ENCODE peak calls at places on chromosomes 5 and 9, in five cellular contexts. One of them, this sample, is unnamed.

GRCh38 chr5:132378580-132378979 is 9.1 kb downstream of the SLC22A5 start:
- DNase-seq in HCT116: no peak
- DNase-seq in ovary: no peak
- DNase-seq in sigmoid colon: no peak
- DNase-seq in breast epithelium: no peak
- DNase-seq in this sample: no peak

GRCh38 chr9:112751059-112751795 is 667 bp downstream of the SNX30 start:
- DNase-seq in ovary: peak; percentile 36
- DNase-seq in HCT116: no peak
- DNase-seq in breast epithelium: peak; percentile 61
- DNase-seq in sigmoid colon: peak; percentile 72
- DNase-seq in this sample: peak; percentile 40

GRCh38 chr5:115194671-115195070 is 25.0 kb upstream of the TRIM36 start:
- DNase-seq in sigmoid colon: no peak
- DNase-seq in HCT116: no peak
- DNase-seq in breast epithelium: no peak
- DNase-seq in ovary: no peak
- DNase-seq in this sample: no peak

GRCh38 chr5:62298118-62298517 is 7.9 kb upstream of the KIF2A start:
- DNase-seq in sigmoid colon: no peak
- DNase-seq in HCT116: no peak
- DNase-seq in breast epithelium: no peak
- DNase-seq in ovary: no peak
- DNase-seq in this sample: no peak

GRCh38 chr5:75042511-75042910 is 9.8 kb downstream of the GCNT4 start:
- DNase-seq in HCT116: no peak
- DNase-seq in breast epithelium: no peak
- DNase-seq in ovary: no peak
- DNase-seq in sigmoid colon: no peak
- DNase-seq in this sample: no peak

GRCh38 chr9:124551472-124552339 is 44.5 kb upstream of the NR5A1 start:
- DNase-seq in ovary: no peak
- DNase-seq in HCT116: peak; percentile 46
- DNase-seq in sigmoid colon: no peak
- DNase-seq in breast epithelium: no peak
- DNase-seq in this sample: no peak

GRCh38 chr9:127064335-127064734 is 58.1 kb downstream of the ANGPTL2 start:
- DNase-seq in breast epithelium: no peak
- DNase-seq in ovary: no peak
- DNase-seq in sigmoid colon: no peak
- DNase-seq in HCT116: no peak
- DNase-seq in this sample: no peak

GRCh38 chr9:3434594-3434993 is 91.2 kb downstream of the RFX3 start:
- DNase-seq in HCT116: no peak
- DNase-seq in sigmoid colon: no peak
- DNase-seq in ovary: no peak
- DNase-seq in breast epithelium: no peak
- DNase-seq in this sample: no peak

GRCh38 chr5:45741110-45741509 is 44.9 kb upstream of the HCN1 start:
- DNase-seq in HCT116: no peak
- DNase-seq in sigmoid colon: no peak
- DNase-seq in breast epithelium: no peak
- DNase-seq in ovary: no peak
- DNase-seq in this sample: no peak

GRCh38 chr9:89428901-89429890 is 68.7 kb downstream of the SEMA4D start:
- DNase-seq in sigmoid colon: no peak
- DNase-seq in HCT116: no peak
- DNase-seq in breast epithelium: no peak
- DNase-seq in ovary: no peak
- DNase-seq in this sample: no peak

GRCh38 chr9:4022435-4023067 is 277.3 kb downstream of the GLIS3 start:
- DNase-seq in breast epithelium: no peak
- DNase-seq in ovary: no peak
- DNase-seq in sigmoid colon: no peak
- DNase-seq in HCT116: no peak
- DNase-seq in this sample: no peak

DNA sequence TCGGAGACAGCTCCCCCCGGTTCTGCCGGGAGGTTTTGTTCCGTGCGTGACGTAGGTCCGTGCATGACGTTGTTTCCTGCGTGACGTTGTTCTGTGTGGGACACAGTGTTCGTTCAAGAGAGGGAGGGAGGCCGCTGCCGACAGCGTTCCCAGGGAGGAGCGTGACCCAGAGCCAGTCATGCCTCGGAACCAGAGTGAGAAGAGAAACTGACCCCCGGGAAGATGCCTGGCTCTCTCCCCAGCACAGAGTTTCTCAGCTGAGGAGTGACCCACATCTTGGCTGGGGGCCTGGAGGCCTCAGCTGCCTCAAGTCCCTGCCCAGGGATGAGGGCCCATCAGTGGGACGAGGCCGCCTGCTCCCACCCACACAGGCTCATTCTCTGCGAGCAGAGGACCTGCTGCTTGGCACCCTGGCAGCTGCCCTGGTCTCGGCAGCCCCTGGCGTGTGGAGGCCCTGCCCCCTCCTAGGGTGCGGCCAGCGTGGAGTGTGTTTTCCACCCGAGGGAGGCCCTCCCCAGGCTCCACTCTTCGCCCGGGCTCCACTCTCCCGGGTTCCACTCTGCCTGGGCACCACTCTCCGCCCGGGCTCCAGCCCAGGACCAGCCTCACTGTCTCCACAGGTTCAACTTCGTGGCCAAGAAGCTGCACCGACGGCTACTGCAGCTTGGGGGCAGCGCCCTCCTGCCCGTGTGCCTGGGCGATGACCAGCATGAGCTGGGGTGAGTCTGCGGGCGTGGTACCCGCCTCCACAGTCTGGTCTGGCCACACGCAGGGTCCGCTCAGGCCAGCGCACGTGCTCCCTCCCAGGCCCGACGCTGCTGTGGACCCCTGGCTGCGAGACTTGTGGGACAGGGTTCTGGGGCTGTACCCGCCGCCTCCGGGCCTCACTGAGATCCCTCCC is 7.9 kb downstream of the NDOR1 start:
- DNase-seq in breast epithelium: no peak
- DNase-seq in sigmoid colon: no peak
- DNase-seq in ovary: no peak
- DNase-seq in HCT116: no peak
- DNase-seq in this sample: no peak
- TF ChIP-seq CTCF in breast epithelium: no peak
- TF ChIP-seq CTCF in sigmoid colon: no peak
- TF ChIP-seq CTCF in ovary: no peak
- TF ChIP-seq CTCF in HCT116: peak; percentile 63
- TF ChIP-seq CTCF in this sample: no peak

GRCh38 chr5:178519155-178519554 is 71.0 kb downstream of the COL23A1 start:
- DNase-seq in ovary: no peak
- DNase-seq in HCT116: no peak
- DNase-seq in sigmoid colon: peak; percentile 38
- DNase-seq in breast epithelium: no peak
- DNase-seq in this sample: no peak

GRCh38 chr5:178516836-178517235 is 73.4 kb downstream of the COL23A1 start:
- DNase-seq in HCT116: no peak
- DNase-seq in ovary: no peak
- DNase-seq in breast epithelium: no peak
- DNase-seq in sigmoid colon: peak; percentile 35
- DNase-seq in this sample: no peak

GRCh38 chr5:178515019-178515418 is 75.2 kb downstream of the COL23A1 start:
- DNase-seq in breast epithelium: no peak
- DNase-seq in HCT116: no peak
- DNase-seq in ovary: no peak
- DNase-seq in sigmoid colon: no peak
- DNase-seq in this sample: no peak

GRCh38 chr5:178519804-178520203 is 70.4 kb downstream of the COL23A1 start:
- DNase-seq in sigmoid colon: no peak
- DNase-seq in ovary: no peak
- DNase-seq in breast epithelium: no peak
- DNase-seq in HCT116: no peak
- DNase-seq in this sample: no peak

GRCh38 chr5:178515776-178516561 is 74.2 kb downstream of the COL23A1 start:
- DNase-seq in HCT116: no peak
- DNase-seq in sigmoid colon: peak; percentile 39
- DNase-seq in ovary: no peak
- DNase-seq in breast epithelium: no peak
- DNase-seq in this sample: no peak
- H3K4me1 ChIP-seq in HCT116: no peaks in the 10 kb centered on the region
- H3K4me1 ChIP-seq in sigmoid colon: no peaks in the 10 kb centered on the region
- H3K4me1 ChIP-seq in ovary: no peaks in the 10 kb centered on the region
- H3K4me1 ChIP-seq in breast epithelium: no peaks in the 10 kb centered on the region
- H3K4me1 ChIP-seq in this sample: no peaks in the 10 kb centered on the region

GRCh38 chr5:148827723-148828122 is 1.3 kb downstream of the ADRB2 start:
- DNase-seq in ovary: no peak
- DNase-seq in breast epithelium: no peak
- DNase-seq in sigmoid colon: no peak
- DNase-seq in HCT116: no peak
- DNase-seq in this sample: no peak

GRCh38 chr5:148829248-148829594 is 2.8 kb downstream of the ADRB2 start:
- DNase-seq in sigmoid colon: no peak
- DNase-seq in HCT116: no peak
- DNase-seq in breast epithelium: no peak
- DNase-seq in ovary: no peak
- DNase-seq in this sample: no peak

GRCh38 chr5:148828461-148829247 is 2.2 kb downstream of the ADRB2 start:
- DNase-seq in sigmoid colon: no peak
- DNase-seq in ovary: no peak
- DNase-seq in HCT116: no peak
- DNase-seq in breast epithelium: no peak
- DNase-seq in this sample: no peak

GRCh38 chr5:148829734-148830133 is 3.3 kb downstream of the ADRB2 start:
- DNase-seq in breast epithelium: no peak
- DNase-seq in HCT116: no peak
- DNase-seq in sigmoid colon: no peak
- DNase-seq in ovary: no peak
- DNase-seq in this sample: no peak

DNA sequence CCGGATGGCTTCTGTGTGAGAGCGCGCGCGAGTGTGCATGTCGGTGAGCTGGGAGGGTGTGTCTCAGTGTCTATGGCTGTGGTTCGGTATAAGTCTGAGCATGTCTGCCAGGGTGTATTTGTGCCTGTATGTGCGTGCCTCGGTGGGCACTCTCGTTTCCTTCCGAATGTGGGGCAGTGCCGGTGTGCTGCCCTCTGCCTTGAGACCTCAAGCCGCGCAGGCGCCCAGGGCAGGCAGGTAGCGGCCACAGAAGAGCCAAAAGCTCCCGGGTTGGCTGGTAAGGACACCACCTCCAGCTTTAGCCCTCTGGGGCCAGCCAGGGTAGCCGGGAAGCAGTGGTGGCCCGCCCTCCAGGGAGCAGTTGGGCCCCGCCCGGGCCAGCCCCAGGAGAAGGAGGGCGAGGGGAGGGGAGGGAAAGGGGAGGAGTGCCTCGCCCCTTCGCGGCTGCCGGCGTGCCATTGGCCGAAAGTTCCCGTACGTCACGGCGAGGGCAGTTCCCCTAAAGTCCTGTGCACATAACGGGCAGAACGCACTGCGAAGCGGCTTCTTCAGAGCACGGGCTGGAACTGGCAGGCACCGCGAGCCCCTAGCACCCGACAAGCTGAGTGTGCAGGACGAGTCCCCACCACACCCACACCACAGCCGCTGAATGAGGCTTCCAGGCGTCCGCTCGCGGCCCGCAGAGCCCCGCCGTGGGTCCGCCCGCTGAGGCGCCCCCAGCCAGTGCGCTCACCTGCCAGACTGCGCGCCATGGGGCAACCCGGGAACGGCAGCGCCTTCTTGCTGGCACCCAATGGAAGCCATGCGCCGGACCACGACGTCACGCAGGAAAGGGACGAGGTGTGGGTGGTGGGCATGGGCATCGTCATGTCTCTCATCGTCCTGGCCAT is at the start of gene ADRB2:
- DNase-seq in breast epithelium: peak; percentile 94
- DNase-seq in ovary: peak; percentile 58
- DNase-seq in sigmoid colon: peak; percentile 97
- DNase-seq in HCT116: peak; percentile 74
- DNase-seq in this sample: peak; percentile 82
- TF ChIP-seq POLR2A in breast epithelium: peak; percentile 20
- TF ChIP-seq POLR2A in ovary: no peak
- TF ChIP-seq POLR2A in sigmoid colon: peak; percentile 50
- TF ChIP-seq POLR2A in HCT116: no peak
- TF ChIP-seq POLR2A in this sample: peak; percentile 79

DNA sequence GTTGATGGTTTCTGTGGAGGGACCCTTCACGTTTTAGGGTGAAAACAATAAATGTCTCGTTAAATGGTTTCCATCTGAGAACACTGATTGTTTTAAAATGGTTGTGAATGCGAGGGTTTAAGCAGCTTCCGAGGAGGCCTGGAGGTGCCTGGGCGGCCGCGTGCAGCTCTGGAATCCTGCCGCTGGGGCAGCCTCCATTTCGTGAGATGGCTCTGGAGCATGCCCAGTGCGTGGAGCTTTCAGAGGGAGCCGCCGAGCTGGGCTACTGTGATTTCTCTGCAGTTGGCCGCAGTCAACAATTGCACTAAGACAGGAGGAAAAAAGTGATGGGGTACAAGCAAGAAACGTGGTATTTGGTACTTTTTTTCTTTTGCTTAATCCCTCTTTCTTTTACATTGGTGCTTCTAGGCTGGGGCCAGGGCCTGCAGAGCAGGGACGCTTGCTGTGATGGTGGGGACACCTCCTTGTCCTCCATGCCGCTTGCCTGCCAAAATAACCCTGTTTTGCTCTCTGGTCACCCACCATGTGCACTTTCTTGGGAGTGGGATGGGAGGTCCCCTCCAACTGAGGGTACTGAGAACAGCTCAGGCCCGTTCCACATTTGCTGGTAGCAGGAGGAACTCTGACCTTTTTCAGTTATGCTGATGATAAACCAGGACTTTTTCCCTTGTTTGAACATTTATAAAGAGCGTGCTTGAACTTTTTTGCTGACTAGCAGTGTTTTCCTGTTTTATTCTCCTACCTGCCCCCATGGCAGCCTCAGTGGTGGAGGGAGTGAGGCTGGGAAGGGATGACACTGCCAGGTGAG is 47.1 kb downstream of the EHMT1 start:
- DNase-seq in ovary: peak; percentile 53
- DNase-seq in sigmoid colon: peak; percentile 76
- DNase-seq in HCT116: no peak
- DNase-seq in breast epithelium: no peak
- DNase-seq in this sample: peak; percentile 39
- TF ChIP-seq CTCF in ovary: no peak
- TF ChIP-seq CTCF in sigmoid colon: peak; percentile 67
- TF ChIP-seq CTCF in HCT116: no peak
- TF ChIP-seq CTCF in breast epithelium: no peak
- TF ChIP-seq CTCF in this sample: no peak